ENCODE peak calls at places on chromosome X, in seven cellular contexts. One of them, this sample, is unnamed.

GRCh38 chrX:41672643-41673042 is 16.1 kb upstream of the GPR34 start:
- DNase-seq in psoas muscle: no peak
- DNase-seq in CD8-positive, alpha-beta memory T cell: no peak
- DNase-seq in stomach: no peak
- DNase-seq in PC-3: no peak
- DNase-seq in lower lobe of right lung: no peak
- DNase-seq in tibial artery: no peak
- DNase-seq in this sample: no peak

GRCh38 chrX:12701625-12702024 is 89.6 kb upstream of the PRPS2 start:
- DNase-seq in psoas muscle: no peak
- DNase-seq in CD8-positive, alpha-beta memory T cell: no peak
- DNase-seq in stomach: peak; percentile 71
- DNase-seq in PC-3: peak; percentile 84
- DNase-seq in lower lobe of right lung: peak; percentile 54
- DNase-seq in tibial artery: no peak
- DNase-seq in this sample: peak; percentile 48

GRCh38 chrX:131572372-131573014 is 28.6 kb downstream of the OR13H1 start:
- DNase-seq in psoas muscle: no peak
- DNase-seq in CD8-positive, alpha-beta memory T cell: no peak
- DNase-seq in stomach: no peak
- DNase-seq in PC-3: peak; percentile 68
- DNase-seq in lower lobe of right lung: no peak
- DNase-seq in tibial artery: no peak
- DNase-seq in this sample: no peak

GRCh38 chrX:134685662-134686061 is 27.4 kb upstream of the PLAC1 start:
- DNase-seq in psoas muscle: peak; percentile 52
- DNase-seq in CD8-positive, alpha-beta memory T cell: no peak
- DNase-seq in stomach: no peak
- DNase-seq in PC-3: no peak
- DNase-seq in lower lobe of right lung: no peak
- DNase-seq in tibial artery: no peak
- DNase-seq in this sample: no peak

GRCh38 chrX:63561425-63561824 is 210.3 kb upstream of the SPIN4 start:
- DNase-seq in psoas muscle: no peak
- DNase-seq in CD8-positive, alpha-beta memory T cell: no peak
- DNase-seq in stomach: no peak
- DNase-seq in PC-3: peak; percentile 7
- DNase-seq in lower lobe of right lung: no peak
- DNase-seq in tibial artery: no peak
- DNase-seq in this sample: no peak

GRCh38 chrX:104566921-104567501 is 1.0 kb downstream of the IL1RAPL2 start:
- DNase-seq in psoas muscle: peak; percentile 44
- DNase-seq in CD8-positive, alpha-beta memory T cell: no peak
- DNase-seq in stomach: no peak
- DNase-seq in PC-3: peak; percentile 12
- DNase-seq in lower lobe of right lung: no peak
- DNase-seq in tibial artery: no peak
- DNase-seq in this sample: no peak

GRCh38 chrX:38806875-38807601 is 5.8 kb downstream of the MID1IP1 start:
- DNase-seq in psoas muscle: no peak
- DNase-seq in CD8-positive, alpha-beta memory T cell: peak; percentile 52
- DNase-seq in stomach: no peak
- DNase-seq in PC-3: no peak
- DNase-seq in lower lobe of right lung: no peak
- DNase-seq in tibial artery: no peak
- DNase-seq in this sample: no peak

GRCh38 chrX:29241831-29242230 is 654.6 kb downstream of the IL1RAPL1 start:
- DNase-seq in psoas muscle: no peak
- DNase-seq in CD8-positive, alpha-beta memory T cell: no peak
- DNase-seq in stomach: no peak
- DNase-seq in PC-3: no peak
- DNase-seq in lower lobe of right lung: no peak
- DNase-seq in tibial artery: no peak
- DNase-seq in this sample: no peak

GRCh38 chrX:47581731-47582647 is at the start of gene TIMP1:
- DNase-seq in psoas muscle: peak; percentile 92
- DNase-seq in CD8-positive, alpha-beta memory T cell: peak; percentile 49
- DNase-seq in stomach: peak; percentile 71
- DNase-seq in PC-3: peak; percentile 94
- DNase-seq in lower lobe of right lung: peak; percentile 90
- DNase-seq in tibial artery: peak; percentile 96
- DNase-seq in this sample: peak; percentile 72

DNA sequence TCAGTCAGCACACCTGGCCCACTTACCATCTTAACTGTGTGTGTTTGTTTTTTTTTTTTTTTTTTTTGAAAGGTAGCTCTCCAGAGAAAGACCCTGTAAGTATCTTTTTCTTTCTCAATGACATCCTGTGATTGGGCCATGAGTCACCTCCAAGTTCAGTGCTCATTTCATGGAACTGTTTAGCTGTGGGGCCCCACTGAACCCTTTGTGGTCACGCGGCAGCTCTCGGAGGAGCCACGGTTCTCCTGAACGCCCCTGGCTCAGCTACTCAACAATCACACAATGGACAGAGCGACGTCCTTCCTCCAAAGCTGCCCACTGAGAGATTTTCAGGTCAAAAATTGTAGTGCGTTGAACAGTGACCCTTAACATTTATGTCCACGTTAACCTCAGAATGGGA is 14.2 kb upstream of the IL3RA start:
- DNase-seq in psoas muscle: no peak
- DNase-seq in CD8-positive, alpha-beta memory T cell: no peak
- DNase-seq in stomach: no peak
- DNase-seq in PC-3: peak; percentile 12
- DNase-seq in lower lobe of right lung: no peak
- DNase-seq in tibial artery: no peak
- DNase-seq in this sample: no peak
- H3K4me1 ChIP-seq in psoas muscle: no peaks in the 10 kb centered on the region
- H3K4me1 ChIP-seq in CD8-positive, alpha-beta memory T cell: no peaks in the 10 kb centered on the region
- H3K4me1 ChIP-seq in stomach: no peaks in the 10 kb centered on the region
- H3K4me1 ChIP-seq in PC-3: no peaks in the 10 kb centered on the region
- H3K4me1 ChIP-seq in lower lobe of right lung: no peaks in the 10 kb centered on the region
- H3K4me1 ChIP-seq in tibial artery: no peaks in the 10 kb centered on the region
- H3K4me1 ChIP-seq in this sample: no peaks in the 10 kb centered on the region

DNA sequence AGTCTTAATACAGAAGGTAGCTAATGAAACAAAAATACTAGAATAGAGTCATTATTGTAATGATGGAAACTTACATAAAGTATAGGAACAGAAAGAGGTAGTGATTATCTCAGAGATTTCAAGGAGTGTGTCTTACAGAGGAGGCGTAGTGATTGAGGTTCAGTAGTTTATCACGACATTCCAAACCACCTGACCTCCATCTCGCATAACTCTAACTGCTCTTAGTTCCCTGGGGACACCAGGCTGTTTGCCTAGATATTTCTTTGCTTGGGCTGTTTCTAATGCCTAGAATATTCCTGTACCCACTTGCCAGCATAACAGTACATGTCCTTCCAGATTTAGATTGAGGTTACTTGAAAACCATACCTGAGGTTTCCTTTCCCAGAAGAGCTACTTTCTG is 29.1 kb downstream of the STAG2 start:
- DNase-seq in psoas muscle: no peak
- DNase-seq in CD8-positive, alpha-beta memory T cell: no peak
- DNase-seq in stomach: no peak
- DNase-seq in PC-3: no peak
- DNase-seq in lower lobe of right lung: no peak
- DNase-seq in tibial artery: no peak
- DNase-seq in this sample: no peak
- H3K4me1 ChIP-seq in psoas muscle: peaks cover 24% of the 10 kb centered on the region
- H3K4me1 ChIP-seq in CD8-positive, alpha-beta memory T cell: peaks cover 14% of the 10 kb centered on the region
- H3K4me1 ChIP-seq in stomach: peaks cover 4% of the 10 kb centered on the region
- H3K4me1 ChIP-seq in PC-3: peaks cover 31% of the 10 kb centered on the region
- H3K4me1 ChIP-seq in lower lobe of right lung: peaks cover 7% of the 10 kb centered on the region
- H3K4me1 ChIP-seq in tibial artery: no peaks in the 10 kb centered on the region
- H3K4me1 ChIP-seq in this sample: no peaks in the 10 kb centered on the region

GRCh38 chrX:69154051-69154450 is 11.2 kb downstream of the PJA1 start:
- DNase-seq in psoas muscle: no peak
- DNase-seq in CD8-positive, alpha-beta memory T cell: no peak
- DNase-seq in stomach: no peak
- DNase-seq in PC-3: no peak
- DNase-seq in lower lobe of right lung: no peak
- DNase-seq in tibial artery: no peak
- DNase-seq in this sample: no peak

GRCh38 chrX:69152398-69152797 is 12.9 kb downstream of the PJA1 start:
- DNase-seq in psoas muscle: no peak
- DNase-seq in CD8-positive, alpha-beta memory T cell: no peak
- DNase-seq in stomach: no peak
- DNase-seq in PC-3: peak; percentile 87
- DNase-seq in lower lobe of right lung: peak; percentile 58
- DNase-seq in tibial artery: no peak
- DNase-seq in this sample: no peak

GRCh38 chrX:69150294-69150960 is 14.8 kb downstream of the PJA1 start:
- DNase-seq in psoas muscle: no peak
- DNase-seq in CD8-positive, alpha-beta memory T cell: no peak
- DNase-seq in stomach: no peak
- DNase-seq in PC-3: peak; percentile 93
- DNase-seq in lower lobe of right lung: no peak
- DNase-seq in tibial artery: no peak
- DNase-seq in this sample: no peak

GRCh38 chrX:69153060-69153730 is 12.1 kb downstream of the PJA1 start:
- DNase-seq in psoas muscle: no peak
- DNase-seq in CD8-positive, alpha-beta memory T cell: no peak
- DNase-seq in stomach: no peak
- DNase-seq in PC-3: no peak
- DNase-seq in lower lobe of right lung: no peak
- DNase-seq in tibial artery: no peak
- DNase-seq in this sample: no peak

DNA sequence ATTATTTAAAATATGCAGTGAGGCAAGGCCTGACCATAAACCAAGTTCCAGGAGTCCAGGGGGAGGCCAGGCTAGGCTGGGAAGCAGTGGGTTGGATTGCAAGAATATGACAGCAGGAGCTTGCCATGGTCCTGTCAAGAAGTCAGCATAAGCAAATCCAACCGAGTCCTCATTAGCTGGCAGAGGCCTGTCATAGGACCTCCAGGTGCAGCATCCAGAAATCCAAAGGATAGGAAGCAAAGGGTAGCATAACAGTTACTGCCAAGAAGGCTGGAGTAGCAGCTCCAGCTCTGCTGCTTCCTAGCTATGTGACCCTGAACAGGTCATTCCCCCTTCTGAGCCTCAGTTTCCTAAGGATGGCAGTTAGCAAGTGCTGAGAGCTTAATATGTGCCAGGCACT is 13.4 kb downstream of the PJA1 start:
- DNase-seq in psoas muscle: no peak
- DNase-seq in CD8-positive, alpha-beta memory T cell: no peak
- DNase-seq in stomach: no peak
- DNase-seq in PC-3: no peak
- DNase-seq in lower lobe of right lung: no peak
- DNase-seq in tibial artery: no peak
- DNase-seq in this sample: no peak
- H3K4me1 ChIP-seq in psoas muscle: no peaks in the 10 kb centered on the region
- H3K4me1 ChIP-seq in CD8-positive, alpha-beta memory T cell: no peaks in the 10 kb centered on the region
- H3K4me1 ChIP-seq in stomach: no peaks in the 10 kb centered on the region
- H3K4me1 ChIP-seq in PC-3: peaks cover 43% of the 10 kb centered on the region
- H3K4me1 ChIP-seq in lower lobe of right lung: no peaks in the 10 kb centered on the region
- H3K4me1 ChIP-seq in tibial artery: no peaks in the 10 kb centered on the region
- H3K4me1 ChIP-seq in this sample: no peaks in the 10 kb centered on the region

GRCh38 chrX:45712067-45712466 is 511.4 kb upstream of the DIPK2B start:
- DNase-seq in psoas muscle: no peak
- DNase-seq in CD8-positive, alpha-beta memory T cell: no peak
- DNase-seq in stomach: no peak
- DNase-seq in PC-3: peak; percentile 90
- DNase-seq in lower lobe of right lung: no peak
- DNase-seq in tibial artery: no peak
- DNase-seq in this sample: no peak
- H3K4me1 ChIP-seq in psoas muscle: no peaks in the 10 kb centered on the region
- H3K4me1 ChIP-seq in CD8-positive, alpha-beta memory T cell: no peaks in the 10 kb centered on the region
- H3K4me1 ChIP-seq in stomach: no peaks in the 10 kb centered on the region
- H3K4me1 ChIP-seq in PC-3: peaks cover 80% of the 10 kb centered on the region
- H3K4me1 ChIP-seq in lower lobe of right lung: no peaks in the 10 kb centered on the region
- H3K4me1 ChIP-seq in tibial artery: peaks cover 10% of the 10 kb centered on the region
- H3K4me1 ChIP-seq in this sample: no peaks in the 10 kb centered on the region

GRCh38 chrX:6262959-6263358 is 34.3 kb upstream of the NLGN4X start:
- DNase-seq in psoas muscle: no peak
- DNase-seq in CD8-positive, alpha-beta memory T cell: no peak
- DNase-seq in stomach: no peak
- DNase-seq in PC-3: no peak
- DNase-seq in lower lobe of right lung: no peak
- DNase-seq in tibial artery: no peak
- DNase-seq in this sample: no peak

DNA sequence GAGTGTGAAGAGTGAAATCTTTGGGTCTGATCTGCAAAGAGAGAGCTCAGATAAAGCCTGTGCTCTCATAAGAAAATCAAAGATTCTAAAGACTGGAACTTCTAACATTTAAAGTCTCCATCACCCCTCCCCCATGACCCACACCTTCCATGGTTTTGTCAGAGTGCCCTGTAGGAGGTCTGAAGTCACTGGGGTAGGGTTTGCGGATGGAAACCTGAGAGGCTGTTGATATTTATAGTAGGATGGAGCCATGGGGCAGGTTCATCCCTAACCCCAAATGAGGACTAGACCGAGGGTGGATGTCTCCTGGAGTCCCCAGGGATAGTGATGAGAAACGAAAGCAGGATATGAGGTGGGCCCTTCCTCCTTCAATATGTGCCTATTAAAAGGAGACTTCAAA is 28.4 kb upstream of the NLGN4X start:
- DNase-seq in psoas muscle: no peak
- DNase-seq in CD8-positive, alpha-beta memory T cell: no peak
- DNase-seq in stomach: no peak
- DNase-seq in PC-3: no peak
- DNase-seq in lower lobe of right lung: no peak
- DNase-seq in tibial artery: no peak
- DNase-seq in this sample: no peak
- H3K4me1 ChIP-seq in psoas muscle: no peaks in the 10 kb centered on the region
- H3K4me1 ChIP-seq in CD8-positive, alpha-beta memory T cell: no peaks in the 10 kb centered on the region
- H3K4me1 ChIP-seq in stomach: no peaks in the 10 kb centered on the region
- H3K4me1 ChIP-seq in PC-3: no peaks in the 10 kb centered on the region
- H3K4me1 ChIP-seq in lower lobe of right lung: no peaks in the 10 kb centered on the region
- H3K4me1 ChIP-seq in tibial artery: no peaks in the 10 kb centered on the region
- H3K4me1 ChIP-seq in this sample: no peaks in the 10 kb centered on the region

This sample was measured in Peyer's patch.